ENCODE peak calls at places on chromosomes 2 and 18, in ten cellular contexts. U, K, A, F, C, N, W, Q, O and D are unnamed samples.

GRCh38 chr2:242020196-242021004 is 150.9 kb downstream of the RTP5 start:
- DNase-seq in U (no peak), K (peak; percentile 78), A (no peak), F (no peak), C (peak; percentile 66), N (no peak), W (peak; percentile 31), Q (peak; percentile 51), O (no peak), D (no peak)

GRCh38 chr2:41337956-41338355 is 709.9 kb upstream of the PKDCC start:
- DNase-seq in U (no peak), K (peak; percentile 15), A (no peak), F (no peak), C (no peak), N (no peak), W (no peak), Q (no peak), O (no peak), D (no peak)

GRCh38 chr18:54606835-54607212 is 15.8 kb downstream of the DYNAP start:
- DNase-seq in U (no peak), K (no peak), A (no peak), F (no peak), C (no peak), N (no peak), W (peak; percentile 12), Q (no peak), O (no peak), D (no peak)

GRCh38 chr18:68397241-68398035 is 317.5 kb downstream of the TMX3 start:
- DNase-seq in U (no peak), K (no peak), A (no peak), F (no peak), C (no peak), N (no peak), W (no peak), Q (no peak), O (no peak), D (no peak)

GRCh38 chr2:133812826-133813617 is 244.8 kb upstream of the NCKAP5 start:
- DNase-seq in U (no peak), K (no peak), A (no peak), F (no peak), C (no peak), N (no peak), W (no peak), Q (no peak), O (no peak), D (peak; percentile 70)

GRCh38 chr18:22639026-22639463 is 221.3 kb upstream of the CTAGE1 start:
- DNase-seq in U (peak; percentile 68), K (no peak), A (no peak), F (no peak), C (no peak), N (no peak), W (no peak), Q (no peak), O (no peak), D (peak; percentile 36)

GRCh38 chr2:71082402-71083252 is 14.2 kb downstream of the NAGK start:
- DNase-seq in U (no peak), K (no peak), A (no peak), F (no peak), C (no peak), N (no peak), W (no peak), Q (no peak), O (no peak), D (no peak)

GRCh38 chr2:30231726-30232026 is 342 bp downstream of the LBH start:
- DNase-seq in U (no peak), K (no peak), A (no peak), F (no peak), C (no peak), N (no peak), W (no peak), Q (no peak), O (no peak), D (no peak)

GRCh38 chr2:181828122-181828705 is 63.3 kb upstream of the ITPRID2 start:
- DNase-seq in U (no peak), K (no peak), A (no peak), F (no peak), C (no peak), N (no peak), W (no peak), Q (no peak), O (no peak), D (no peak)